ENCODE peak calls at places on chromosomes 7 and 10, in seven cellular contexts. One of them, this sample, is unnamed.
A peak's percentile ranks its signal among the peaks of the same experiment; 100 is the strongest.

GRCh38 chr10:77899080-77899477 is 27.5 kb downstream of the DLG5 start:
- DNase-seq in HTR-8/SVneo: peak; percentile 66
- DNase-seq in fibroblast of mammary gland: peak; percentile 65
- DNase-seq in AG04449: peak; percentile 12
- DNase-seq in activated T-helper 1 cell treated with anti-CD3 and anti-CD28 coated beads, Interleukin-12 subunit alpha, Interleukin-12 subunit beta, Interleukin-2, Interleukin-4 antibody, amounts not matched to agents 30 ng/mL and 10 ng/mL and 1 ng/mL, durations not matched to agents 14 hours and 24 hours and 36 hours: no peak
- DNase-seq in endothelial cell: no peak
- DNase-seq in CD8-positive, alpha-beta memory T cell: no peak
- DNase-seq in this sample: peak; percentile 45

GRCh38 chr10:78307576-78307975 is 273.9 kb downstream of the RPS24 start:
- DNase-seq in CD8-positive, alpha-beta memory T cell: no peak
- DNase-seq in activated T-helper 1 cell treated with anti-CD3 and anti-CD28 coated beads, Interleukin-12 subunit alpha, Interleukin-12 subunit beta, Interleukin-2, Interleukin-4 antibody, amounts not matched to agents 30 ng/mL and 10 ng/mL and 1 ng/mL, durations not matched to agents 14 hours and 24 hours and 36 hours: no peak
- DNase-seq in AG04449: no peak
- DNase-seq in endothelial cell: no peak
- DNase-seq in HTR-8/SVneo: no peak
- DNase-seq in fibroblast of mammary gland: no peak
- DNase-seq in this sample: no peak

GRCh38 chr10:33032354-33033254 is 74.6 kb upstream of the ITGB1 start:
- DNase-seq in AG04449: no peak
- DNase-seq in HTR-8/SVneo: peak; percentile 63
- DNase-seq in activated T-helper 1 cell treated with anti-CD3 and anti-CD28 coated beads, Interleukin-12 subunit alpha, Interleukin-12 subunit beta, Interleukin-2, Interleukin-4 antibody, amounts not matched to agents 30 ng/mL and 10 ng/mL and 1 ng/mL, durations not matched to agents 14 hours and 24 hours and 36 hours: no peak
- DNase-seq in CD8-positive, alpha-beta memory T cell: no peak
- DNase-seq in fibroblast of mammary gland: peak; percentile 86
- DNase-seq in endothelial cell: no peak
- DNase-seq in this sample: peak; percentile 52

GRCh38 chr10:43237128-43237527 is 29.7 kb downstream of the RASGEF1A start:
- DNase-seq in HTR-8/SVneo: no peak
- DNase-seq in endothelial cell: no peak
- DNase-seq in activated T-helper 1 cell treated with anti-CD3 and anti-CD28 coated beads, Interleukin-12 subunit alpha, Interleukin-12 subunit beta, Interleukin-2, Interleukin-4 antibody, amounts not matched to agents 30 ng/mL and 10 ng/mL and 1 ng/mL, durations not matched to agents 14 hours and 24 hours and 36 hours: no peak
- DNase-seq in AG04449: no peak
- DNase-seq in fibroblast of mammary gland: no peak
- DNase-seq in CD8-positive, alpha-beta memory T cell: no peak
- DNase-seq in this sample: no peak

GRCh38 chr10:15737635-15738034 is 17.9 kb upstream of the ITGA8 start:
- DNase-seq in AG04449: no peak
- DNase-seq in endothelial cell: no peak
- DNase-seq in HTR-8/SVneo: no peak
- DNase-seq in CD8-positive, alpha-beta memory T cell: no peak
- DNase-seq in activated T-helper 1 cell treated with anti-CD3 and anti-CD28 coated beads, Interleukin-12 subunit alpha, Interleukin-12 subunit beta, Interleukin-2, Interleukin-4 antibody, amounts not matched to agents 30 ng/mL and 10 ng/mL and 1 ng/mL, durations not matched to agents 14 hours and 24 hours and 36 hours: no peak
- DNase-seq in fibroblast of mammary gland: peak; percentile 28
- DNase-seq in this sample: no peak

GRCh38 chr10:22486431-22486830 is 141.1 kb downstream of the SPAG6 start:
- DNase-seq in activated T-helper 1 cell treated with anti-CD3 and anti-CD28 coated beads, Interleukin-12 subunit alpha, Interleukin-12 subunit beta, Interleukin-2, Interleukin-4 antibody, amounts not matched to agents 30 ng/mL and 10 ng/mL and 1 ng/mL, durations not matched to agents 14 hours and 24 hours and 36 hours: no peak
- DNase-seq in AG04449: no peak
- DNase-seq in endothelial cell: no peak
- DNase-seq in CD8-positive, alpha-beta memory T cell: no peak
- DNase-seq in fibroblast of mammary gland: peak; percentile 19
- DNase-seq in HTR-8/SVneo: no peak
- DNase-seq in this sample: no peak

GRCh38 chr7:48537561-48537960 is 366.3 kb downstream of the ABCA13 start:
- DNase-seq in CD8-positive, alpha-beta memory T cell: no peak
- DNase-seq in HTR-8/SVneo: no peak
- DNase-seq in fibroblast of mammary gland: peak; percentile 11
- DNase-seq in AG04449: no peak
- DNase-seq in endothelial cell: no peak
- DNase-seq in activated T-helper 1 cell treated with anti-CD3 and anti-CD28 coated beads, Interleukin-12 subunit alpha, Interleukin-12 subunit beta, Interleukin-2, Interleukin-4 antibody, amounts not matched to agents 30 ng/mL and 10 ng/mL and 1 ng/mL, durations not matched to agents 14 hours and 24 hours and 36 hours: no peak
- DNase-seq in this sample: no peak

GRCh38 chr7:50660040-50660829 is 95.0 kb upstream of the DDC start:
- DNase-seq in endothelial cell: no peak
- DNase-seq in activated T-helper 1 cell treated with anti-CD3 and anti-CD28 coated beads, Interleukin-12 subunit alpha, Interleukin-12 subunit beta, Interleukin-2, Interleukin-4 antibody, amounts not matched to agents 30 ng/mL and 10 ng/mL and 1 ng/mL, durations not matched to agents 14 hours and 24 hours and 36 hours: peak; percentile 34
- DNase-seq in fibroblast of mammary gland: no peak
- DNase-seq in AG04449: no peak
- DNase-seq in HTR-8/SVneo: no peak
- DNase-seq in CD8-positive, alpha-beta memory T cell: peak; percentile 63
- DNase-seq in this sample: no peak

GRCh38 chr7:100584046-100584676 is 1.8 kb downstream of the LRCH4 start:
- DNase-seq in activated T-helper 1 cell treated with anti-CD3 and anti-CD28 coated beads, Interleukin-12 subunit alpha, Interleukin-12 subunit beta, Interleukin-2, Interleukin-4 antibody, amounts not matched to agents 30 ng/mL and 10 ng/mL and 1 ng/mL, durations not matched to agents 14 hours and 24 hours and 36 hours: no peak
- DNase-seq in endothelial cell: no peak
- DNase-seq in fibroblast of mammary gland: peak; percentile 27
- DNase-seq in CD8-positive, alpha-beta memory T cell: no peak
- DNase-seq in HTR-8/SVneo: no peak
- DNase-seq in AG04449: no peak
- DNase-seq in this sample: no peak

GRCh38 chr10:80204193-80204714 is 1.1 kb downstream of the ANXA11 start:
- DNase-seq in CD8-positive, alpha-beta memory T cell: no peak
- DNase-seq in endothelial cell: no peak
- DNase-seq in activated T-helper 1 cell treated with anti-CD3 and anti-CD28 coated beads, Interleukin-12 subunit alpha, Interleukin-12 subunit beta, Interleukin-2, Interleukin-4 antibody, amounts not matched to agents 30 ng/mL and 10 ng/mL and 1 ng/mL, durations not matched to agents 14 hours and 24 hours and 36 hours: no peak
- DNase-seq in AG04449: no peak
- DNase-seq in fibroblast of mammary gland: no peak
- DNase-seq in HTR-8/SVneo: no peak
- DNase-seq in this sample: no peak

GRCh38 chr10:106566871-106567270 is 597.6 kb downstream of the SORCS1 start:
- DNase-seq in HTR-8/SVneo: no peak
- DNase-seq in endothelial cell: no peak
- DNase-seq in AG04449: no peak
- DNase-seq in fibroblast of mammary gland: no peak
- DNase-seq in CD8-positive, alpha-beta memory T cell: no peak
- DNase-seq in activated T-helper 1 cell treated with anti-CD3 and anti-CD28 coated beads, Interleukin-12 subunit alpha, Interleukin-12 subunit beta, Interleukin-2, Interleukin-4 antibody, amounts not matched to agents 30 ng/mL and 10 ng/mL and 1 ng/mL, durations not matched to agents 14 hours and 24 hours and 36 hours: no peak
- DNase-seq in this sample: no peak

GRCh38 chr10:78849731-78850130 is 219.0 kb upstream of the ZMIZ1 start:
- DNase-seq in endothelial cell: no peak
- DNase-seq in HTR-8/SVneo: no peak
- DNase-seq in activated T-helper 1 cell treated with anti-CD3 and anti-CD28 coated beads, Interleukin-12 subunit alpha, Interleukin-12 subunit beta, Interleukin-2, Interleukin-4 antibody, amounts not matched to agents 30 ng/mL and 10 ng/mL and 1 ng/mL, durations not matched to agents 14 hours and 24 hours and 36 hours: no peak
- DNase-seq in AG04449: no peak
- DNase-seq in fibroblast of mammary gland: no peak
- DNase-seq in CD8-positive, alpha-beta memory T cell: no peak
- DNase-seq in this sample: no peak

GRCh38 chr7:112853429-112853828 is 63.2 kb upstream of the TMEM168 start:
- DNase-seq in AG04449: no peak
- DNase-seq in fibroblast of mammary gland: no peak
- DNase-seq in CD8-positive, alpha-beta memory T cell: no peak
- DNase-seq in HTR-8/SVneo: no peak
- DNase-seq in endothelial cell: no peak
- DNase-seq in activated T-helper 1 cell treated with anti-CD3 and anti-CD28 coated beads, Interleukin-12 subunit alpha, Interleukin-12 subunit beta, Interleukin-2, Interleukin-4 antibody, amounts not matched to agents 30 ng/mL and 10 ng/mL and 1 ng/mL, durations not matched to agents 14 hours and 24 hours and 36 hours: no peak
- DNase-seq in this sample: no peak

GRCh38 chr10:117699436-117700075 is 157.0 kb downstream of the EMX2 start:
- DNase-seq in CD8-positive, alpha-beta memory T cell: no peak
- DNase-seq in endothelial cell: no peak
- DNase-seq in activated T-helper 1 cell treated with anti-CD3 and anti-CD28 coated beads, Interleukin-12 subunit alpha, Interleukin-12 subunit beta, Interleukin-2, Interleukin-4 antibody, amounts not matched to agents 30 ng/mL and 10 ng/mL and 1 ng/mL, durations not matched to agents 14 hours and 24 hours and 36 hours: no peak
- DNase-seq in HTR-8/SVneo: no peak
- DNase-seq in AG04449: no peak
- DNase-seq in fibroblast of mammary gland: no peak
- DNase-seq in this sample: no peak

GRCh38 chr7:134009314-134010109 is 117.6 kb upstream of the LRGUK start:
- DNase-seq in HTR-8/SVneo: no peak
- DNase-seq in activated T-helper 1 cell treated with anti-CD3 and anti-CD28 coated beads, Interleukin-12 subunit alpha, Interleukin-12 subunit beta, Interleukin-2, Interleukin-4 antibody, amounts not matched to agents 30 ng/mL and 10 ng/mL and 1 ng/mL, durations not matched to agents 14 hours and 24 hours and 36 hours: no peak
- DNase-seq in fibroblast of mammary gland: no peak
- DNase-seq in endothelial cell: no peak
- DNase-seq in CD8-positive, alpha-beta memory T cell: no peak
- DNase-seq in AG04449: no peak
- DNase-seq in this sample: no peak

GRCh38 chr10:30718877-30719268 is 89.3 kb upstream of the LYZL2 start:
- DNase-seq in fibroblast of mammary gland: no peak
- DNase-seq in AG04449: no peak
- DNase-seq in activated T-helper 1 cell treated with anti-CD3 and anti-CD28 coated beads, Interleukin-12 subunit alpha, Interleukin-12 subunit beta, Interleukin-2, Interleukin-4 antibody, amounts not matched to agents 30 ng/mL and 10 ng/mL and 1 ng/mL, durations not matched to agents 14 hours and 24 hours and 36 hours: no peak
- DNase-seq in HTR-8/SVneo: no peak
- DNase-seq in CD8-positive, alpha-beta memory T cell: no peak
- DNase-seq in endothelial cell: no peak
- DNase-seq in this sample: no peak

GRCh38 chr10:101073631-101074030 is 11.8 kb downstream of the KAZALD1 start:
- DNase-seq in endothelial cell: no peak
- DNase-seq in fibroblast of mammary gland: no peak
- DNase-seq in CD8-positive, alpha-beta memory T cell: no peak
- DNase-seq in activated T-helper 1 cell treated with anti-CD3 and anti-CD28 coated beads, Interleukin-12 subunit alpha, Interleukin-12 subunit beta, Interleukin-2, Interleukin-4 antibody, amounts not matched to agents 30 ng/mL and 10 ng/mL and 1 ng/mL, durations not matched to agents 14 hours and 24 hours and 36 hours: no peak
- DNase-seq in AG04449: no peak
- DNase-seq in HTR-8/SVneo: no peak
- DNase-seq in this sample: no peak

GRCh38 chr10:11424456-11425287 is 186.8 kb downstream of the USP6NL start:
- DNase-seq in HTR-8/SVneo: peak; percentile 50
- DNase-seq in CD8-positive, alpha-beta memory T cell: no peak
- DNase-seq in activated T-helper 1 cell treated with anti-CD3 and anti-CD28 coated beads, Interleukin-12 subunit alpha, Interleukin-12 subunit beta, Interleukin-2, Interleukin-4 antibody, amounts not matched to agents 30 ng/mL and 10 ng/mL and 1 ng/mL, durations not matched to agents 14 hours and 24 hours and 36 hours: no peak
- DNase-seq in fibroblast of mammary gland: peak; percentile 52
- DNase-seq in AG04449: no peak
- DNase-seq in endothelial cell: peak; percentile 68
- DNase-seq in this sample: peak; percentile 1

GRCh38 chr10:61189912-61190311 is 245.9 kb upstream of the RHOBTB1 start:
- DNase-seq in fibroblast of mammary gland: no peak
- DNase-seq in endothelial cell: no peak
- DNase-seq in CD8-positive, alpha-beta memory T cell: no peak
- DNase-seq in AG04449: no peak
- DNase-seq in activated T-helper 1 cell treated with anti-CD3 and anti-CD28 coated beads, Interleukin-12 subunit alpha, Interleukin-12 subunit beta, Interleukin-2, Interleukin-4 antibody, amounts not matched to agents 30 ng/mL and 10 ng/mL and 1 ng/mL, durations not matched to agents 14 hours and 24 hours and 36 hours: no peak
- DNase-seq in HTR-8/SVneo: no peak
- DNase-seq in this sample: no peak

GRCh38 chr10:115093286-115093775 is at the start of gene ATRNL1:
- DNase-seq in CD8-positive, alpha-beta memory T cell: peak; percentile 9
- DNase-seq in activated T-helper 1 cell treated with anti-CD3 and anti-CD28 coated beads, Interleukin-12 subunit alpha, Interleukin-12 subunit beta, Interleukin-2, Interleukin-4 antibody, amounts not matched to agents 30 ng/mL and 10 ng/mL and 1 ng/mL, durations not matched to agents 14 hours and 24 hours and 36 hours: no peak
- DNase-seq in endothelial cell: peak; percentile 55
- DNase-seq in AG04449: no peak
- DNase-seq in HTR-8/SVneo: peak; percentile 8
- DNase-seq in fibroblast of mammary gland: no peak
- DNase-seq in this sample: no peak

GRCh38 chr7:146764458-146764857 is 647.9 kb downstream of the CNTNAP2 start:
- DNase-seq in activated T-helper 1 cell treated with anti-CD3 and anti-CD28 coated beads, Interleukin-12 subunit alpha, Interleukin-12 subunit beta, Interleukin-2, Interleukin-4 antibody, amounts not matched to agents 30 ng/mL and 10 ng/mL and 1 ng/mL, durations not matched to agents 14 hours and 24 hours and 36 hours: no peak
- DNase-seq in HTR-8/SVneo: no peak
- DNase-seq in fibroblast of mammary gland: no peak
- DNase-seq in CD8-positive, alpha-beta memory T cell: no peak
- DNase-seq in endothelial cell: no peak
- DNase-seq in AG04449: no peak
- DNase-seq in this sample: no peak

GRCh38 chr7:128705891-128706333 is 33.2 kb upstream of the CALU start:
- DNase-seq in CD8-positive, alpha-beta memory T cell: no peak
- DNase-seq in activated T-helper 1 cell treated with anti-CD3 and anti-CD28 coated beads, Interleukin-12 subunit alpha, Interleukin-12 subunit beta, Interleukin-2, Interleukin-4 antibody, amounts not matched to agents 30 ng/mL and 10 ng/mL and 1 ng/mL, durations not matched to agents 14 hours and 24 hours and 36 hours: no peak
- DNase-seq in AG04449: no peak
- DNase-seq in fibroblast of mammary gland: peak; percentile 25
- DNase-seq in HTR-8/SVneo: no peak
- DNase-seq in endothelial cell: no peak
- DNase-seq in this sample: no peak

GRCh38 chr7:80760292-80760691 is 121.8 kb downstream of the CD36 start:
- DNase-seq in activated T-helper 1 cell treated with anti-CD3 and anti-CD28 coated beads, Interleukin-12 subunit alpha, Interleukin-12 subunit beta, Interleukin-2, Interleukin-4 antibody, amounts not matched to agents 30 ng/mL and 10 ng/mL and 1 ng/mL, durations not matched to agents 14 hours and 24 hours and 36 hours: no peak
- DNase-seq in AG04449: no peak
- DNase-seq in endothelial cell: no peak
- DNase-seq in fibroblast of mammary gland: no peak
- DNase-seq in CD8-positive, alpha-beta memory T cell: no peak
- DNase-seq in HTR-8/SVneo: no peak
- DNase-seq in this sample: no peak

GRCh38 chr10:127013251-127013656 is 108.0 kb downstream of the DOCK1 start:
- DNase-seq in CD8-positive, alpha-beta memory T cell: no peak
- DNase-seq in AG04449: no peak
- DNase-seq in fibroblast of mammary gland: no peak
- DNase-seq in activated T-helper 1 cell treated with anti-CD3 and anti-CD28 coated beads, Interleukin-12 subunit alpha, Interleukin-12 subunit beta, Interleukin-2, Interleukin-4 antibody, amounts not matched to agents 30 ng/mL and 10 ng/mL and 1 ng/mL, durations not matched to agents 14 hours and 24 hours and 36 hours: no peak
- DNase-seq in HTR-8/SVneo: no peak
- DNase-seq in endothelial cell: no peak
- DNase-seq in this sample: no peak

GRCh38 chr7:108094933-108095710 is 35.0 kb downstream of the LAMB4 start:
- DNase-seq in AG04449: peak; percentile 54
- DNase-seq in CD8-positive, alpha-beta memory T cell: no peak
- DNase-seq in activated T-helper 1 cell treated with anti-CD3 and anti-CD28 coated beads, Interleukin-12 subunit alpha, Interleukin-12 subunit beta, Interleukin-2, Interleukin-4 antibody, amounts not matched to agents 30 ng/mL and 10 ng/mL and 1 ng/mL, durations not matched to agents 14 hours and 24 hours and 36 hours: no peak
- DNase-seq in endothelial cell: no peak
- DNase-seq in fibroblast of mammary gland: peak; percentile 98
- DNase-seq in HTR-8/SVneo: no peak
- DNase-seq in this sample: no peak

GRCh38 chr10:63919576-63920279 is 398.5 kb downstream of the REEP3 start:
- DNase-seq in fibroblast of mammary gland: no peak
- DNase-seq in endothelial cell: no peak
- DNase-seq in HTR-8/SVneo: no peak
- DNase-seq in activated T-helper 1 cell treated with anti-CD3 and anti-CD28 coated beads, Interleukin-12 subunit alpha, Interleukin-12 subunit beta, Interleukin-2, Interleukin-4 antibody, amounts not matched to agents 30 ng/mL and 10 ng/mL and 1 ng/mL, durations not matched to agents 14 hours and 24 hours and 36 hours: no peak
- DNase-seq in CD8-positive, alpha-beta memory T cell: no peak
- DNase-seq in AG04449: no peak
- DNase-seq in this sample: no peak

GRCh38 chr7:140267381-140268226 is 90.8 kb upstream of the KDM7A start:
- DNase-seq in activated T-helper 1 cell treated with anti-CD3 and anti-CD28 coated beads, Interleukin-12 subunit alpha, Interleukin-12 subunit beta, Interleukin-2, Interleukin-4 antibody, amounts not matched to agents 30 ng/mL and 10 ng/mL and 1 ng/mL, durations not matched to agents 14 hours and 24 hours and 36 hours: no peak
- DNase-seq in fibroblast of mammary gland: no peak
- DNase-seq in HTR-8/SVneo: no peak
- DNase-seq in endothelial cell: no peak
- DNase-seq in CD8-positive, alpha-beta memory T cell: no peak
- DNase-seq in AG04449: no peak
- DNase-seq in this sample: no peak

GRCh38 chr7:47227762-47228177 is 354.1 kb downstream of the TNS3 start:
- DNase-seq in activated T-helper 1 cell treated with anti-CD3 and anti-CD28 coated beads, Interleukin-12 subunit alpha, Interleukin-12 subunit beta, Interleukin-2, Interleukin-4 antibody, amounts not matched to agents 30 ng/mL and 10 ng/mL and 1 ng/mL, durations not matched to agents 14 hours and 24 hours and 36 hours: no peak
- DNase-seq in CD8-positive, alpha-beta memory T cell: no peak
- DNase-seq in endothelial cell: no peak
- DNase-seq in HTR-8/SVneo: peak; percentile 87
- DNase-seq in fibroblast of mammary gland: peak; percentile 75
- DNase-seq in AG04449: peak; percentile 19
- DNase-seq in this sample: peak; percentile 33

GRCh38 chr10:59072038-59072437 is 104.4 kb upstream of the PHYHIPL start:
- DNase-seq in fibroblast of mammary gland: no peak
- DNase-seq in activated T-helper 1 cell treated with anti-CD3 and anti-CD28 coated beads, Interleukin-12 subunit alpha, Interleukin-12 subunit beta, Interleukin-2, Interleukin-4 antibody, amounts not matched to agents 30 ng/mL and 10 ng/mL and 1 ng/mL, durations not matched to agents 14 hours and 24 hours and 36 hours: no peak
- DNase-seq in HTR-8/SVneo: no peak
- DNase-seq in AG04449: no peak
- DNase-seq in CD8-positive, alpha-beta memory T cell: no peak
- DNase-seq in endothelial cell: no peak
- DNase-seq in this sample: no peak

GRCh38 chr7:35314354-35314753 is 60.5 kb upstream of the TBX20 start:
- DNase-seq in fibroblast of mammary gland: no peak
- DNase-seq in HTR-8/SVneo: no peak
- DNase-seq in endothelial cell: no peak
- DNase-seq in AG04449: no peak
- DNase-seq in CD8-positive, alpha-beta memory T cell: no peak
- DNase-seq in activated T-helper 1 cell treated with anti-CD3 and anti-CD28 coated beads, Interleukin-12 subunit alpha, Interleukin-12 subunit beta, Interleukin-2, Interleukin-4 antibody, amounts not matched to agents 30 ng/mL and 10 ng/mL and 1 ng/mL, durations not matched to agents 14 hours and 24 hours and 36 hours: no peak
- DNase-seq in this sample: no peak

GRCh38 chr7:100017300-100017699 is 1.9 kb downstream of the ZKSCAN1 start:
- DNase-seq in AG04449: no peak
- DNase-seq in endothelial cell: no peak
- DNase-seq in HTR-8/SVneo: no peak
- DNase-seq in activated T-helper 1 cell treated with anti-CD3 and anti-CD28 coated beads, Interleukin-12 subunit alpha, Interleukin-12 subunit beta, Interleukin-2, Interleukin-4 antibody, amounts not matched to agents 30 ng/mL and 10 ng/mL and 1 ng/mL, durations not matched to agents 14 hours and 24 hours and 36 hours: no peak
- DNase-seq in fibroblast of mammary gland: no peak
- DNase-seq in CD8-positive, alpha-beta memory T cell: no peak
- DNase-seq in this sample: no peak

GRCh38 chr10:132266594-132267161 is 41.1 kb downstream of the STK32C start:
- DNase-seq in activated T-helper 1 cell treated with anti-CD3 and anti-CD28 coated beads, Interleukin-12 subunit alpha, Interleukin-12 subunit beta, Interleukin-2, Interleukin-4 antibody, amounts not matched to agents 30 ng/mL and 10 ng/mL and 1 ng/mL, durations not matched to agents 14 hours and 24 hours and 36 hours: no peak
- DNase-seq in CD8-positive, alpha-beta memory T cell: no peak
- DNase-seq in AG04449: no peak
- DNase-seq in endothelial cell: no peak
- DNase-seq in HTR-8/SVneo: no peak
- DNase-seq in fibroblast of mammary gland: no peak
- DNase-seq in this sample: no peak

GRCh38 chr7:45625714-45626440 is 51.7 kb downstream of the ADCY1 start:
- DNase-seq in AG04449: no peak
- DNase-seq in fibroblast of mammary gland: no peak
- DNase-seq in endothelial cell: no peak
- DNase-seq in CD8-positive, alpha-beta memory T cell: no peak
- DNase-seq in HTR-8/SVneo: no peak
- DNase-seq in activated T-helper 1 cell treated with anti-CD3 and anti-CD28 coated beads, Interleukin-12 subunit alpha, Interleukin-12 subunit beta, Interleukin-2, Interleukin-4 antibody, amounts not matched to agents 30 ng/mL and 10 ng/mL and 1 ng/mL, durations not matched to agents 14 hours and 24 hours and 36 hours: no peak
- DNase-seq in this sample: no peak

GRCh38 chr10:120897343-120897742 is 46.2 kb downstream of the WDR11 start:
- DNase-seq in activated T-helper 1 cell treated with anti-CD3 and anti-CD28 coated beads, Interleukin-12 subunit alpha, Interleukin-12 subunit beta, Interleukin-2, Interleukin-4 antibody, amounts not matched to agents 30 ng/mL and 10 ng/mL and 1 ng/mL, durations not matched to agents 14 hours and 24 hours and 36 hours: no peak
- DNase-seq in AG04449: no peak
- DNase-seq in HTR-8/SVneo: no peak
- DNase-seq in endothelial cell: no peak
- DNase-seq in fibroblast of mammary gland: no peak
- DNase-seq in CD8-positive, alpha-beta memory T cell: no peak
- DNase-seq in this sample: no peak

GRCh38 chr7:30799206-30799975 is 28.2 kb downstream of the MINDY4 start:
- DNase-seq in CD8-positive, alpha-beta memory T cell: no peak
- DNase-seq in HTR-8/SVneo: peak; percentile 54
- DNase-seq in AG04449: peak; percentile 68
- DNase-seq in activated T-helper 1 cell treated with anti-CD3 and anti-CD28 coated beads, Interleukin-12 subunit alpha, Interleukin-12 subunit beta, Interleukin-2, Interleukin-4 antibody, amounts not matched to agents 30 ng/mL and 10 ng/mL and 1 ng/mL, durations not matched to agents 14 hours and 24 hours and 36 hours: no peak
- DNase-seq in endothelial cell: no peak
- DNase-seq in fibroblast of mammary gland: peak; percentile 99
- DNase-seq in this sample: peak; percentile 47

GRCh38 chr10:132838346-132838970 is 52.5 kb upstream of the NKX6-2 start:
- DNase-seq in AG04449: no peak
- DNase-seq in CD8-positive, alpha-beta memory T cell: no peak
- DNase-seq in activated T-helper 1 cell treated with anti-CD3 and anti-CD28 coated beads, Interleukin-12 subunit alpha, Interleukin-12 subunit beta, Interleukin-2, Interleukin-4 antibody, amounts not matched to agents 30 ng/mL and 10 ng/mL and 1 ng/mL, durations not matched to agents 14 hours and 24 hours and 36 hours: no peak
- DNase-seq in fibroblast of mammary gland: no peak
- DNase-seq in endothelial cell: no peak
- DNase-seq in HTR-8/SVneo: no peak
- DNase-seq in this sample: no peak

GRCh38 chr7:96303105-96303685 is 18.7 kb downstream of the SLC25A13 start:
- DNase-seq in AG04449: no peak
- DNase-seq in activated T-helper 1 cell treated with anti-CD3 and anti-CD28 coated beads, Interleukin-12 subunit alpha, Interleukin-12 subunit beta, Interleukin-2, Interleukin-4 antibody, amounts not matched to agents 30 ng/mL and 10 ng/mL and 1 ng/mL, durations not matched to agents 14 hours and 24 hours and 36 hours: no peak
- DNase-seq in HTR-8/SVneo: no peak
- DNase-seq in fibroblast of mammary gland: no peak
- DNase-seq in endothelial cell: no peak
- DNase-seq in CD8-positive, alpha-beta memory T cell: no peak
- DNase-seq in this sample: no peak

GRCh38 chr7:28348631-28349030 is 63.7 kb upstream of the CREB5 start:
- DNase-seq in endothelial cell: no peak
- DNase-seq in CD8-positive, alpha-beta memory T cell: no peak
- DNase-seq in AG04449: no peak
- DNase-seq in activated T-helper 1 cell treated with anti-CD3 and anti-CD28 coated beads, Interleukin-12 subunit alpha, Interleukin-12 subunit beta, Interleukin-2, Interleukin-4 antibody, amounts not matched to agents 30 ng/mL and 10 ng/mL and 1 ng/mL, durations not matched to agents 14 hours and 24 hours and 36 hours: no peak
- DNase-seq in fibroblast of mammary gland: no peak
- DNase-seq in HTR-8/SVneo: no peak
- DNase-seq in this sample: no peak